ENCODE peak calls at places on chromosomes 5 and 9, in ten cellular contexts. One of them, this sample, is unnamed.
A peak's percentile ranks its signal among the peaks of the same experiment; 100 is the strongest.

GRCh38 chr9:134226221-134226930 is 62.0 kb upstream of the RNU6ATAC start:
- DNase-seq in esophagus muscularis mucosa: no peak
- DNase-seq in body of pancreas: no peak
- DNase-seq in HCT116: no peak
- DNase-seq in tibial nerve: no peak
- DNase-seq in uterus: no peak
- DNase-seq in adrenal gland: no peak
- DNase-seq in sigmoid colon: no peak
- DNase-seq in lower leg skin: no peak
- DNase-seq in IMR-90: peak; percentile 92
- DNase-seq in this sample: no peak

GRCh38 chr9:133979124-133979920 is 12.8 kb downstream of the VAV2 start:
- DNase-seq in tibial nerve: no peak
- DNase-seq in sigmoid colon: peak; percentile 73
- DNase-seq in IMR-90: peak; percentile 37
- DNase-seq in HCT116: no peak
- DNase-seq in esophagus muscularis mucosa: no peak
- DNase-seq in adrenal gland: no peak
- DNase-seq in lower leg skin: no peak
- DNase-seq in uterus: no peak
- DNase-seq in body of pancreas: peak; percentile 69
- DNase-seq in this sample: no peak

GRCh38 chr9:14037331-14037730 is 276.6 kb downstream of the NFIB start:
- DNase-seq in body of pancreas: no peak
- DNase-seq in sigmoid colon: no peak
- DNase-seq in tibial nerve: no peak
- DNase-seq in adrenal gland: no peak
- DNase-seq in esophagus muscularis mucosa: no peak
- DNase-seq in HCT116: no peak
- DNase-seq in IMR-90: no peak
- DNase-seq in uterus: no peak
- DNase-seq in lower leg skin: no peak
- DNase-seq in this sample: no peak

GRCh38 chr9:134863306-134863902 is 17.2 kb upstream of the FCN2 start:
- DNase-seq in adrenal gland: peak; percentile 3
- DNase-seq in uterus: no peak
- DNase-seq in lower leg skin: no peak
- DNase-seq in tibial nerve: no peak
- DNase-seq in esophagus muscularis mucosa: no peak
- DNase-seq in sigmoid colon: peak; percentile 72
- DNase-seq in HCT116: no peak
- DNase-seq in IMR-90: no peak
- DNase-seq in body of pancreas: no peak
- DNase-seq in this sample: peak; percentile 44

GRCh38 chr5:55509097-55509496 is 25.7 kb downstream of the PLPP1 start:
- DNase-seq in tibial nerve: no peak
- DNase-seq in uterus: no peak
- DNase-seq in sigmoid colon: no peak
- DNase-seq in esophagus muscularis mucosa: no peak
- DNase-seq in HCT116: no peak
- DNase-seq in body of pancreas: no peak
- DNase-seq in IMR-90: no peak
- DNase-seq in adrenal gland: no peak
- DNase-seq in lower leg skin: no peak
- DNase-seq in this sample: no peak

GRCh38 chr9:95511232-95511951 is 5.4 kb downstream of the PTCH1 start:
- DNase-seq in lower leg skin: peak; percentile 58
- DNase-seq in adrenal gland: no peak
- DNase-seq in uterus: no peak
- DNase-seq in esophagus muscularis mucosa: no peak
- DNase-seq in IMR-90: peak; percentile 70
- DNase-seq in sigmoid colon: peak; percentile 82
- DNase-seq in HCT116: no peak
- DNase-seq in body of pancreas: peak; percentile 39
- DNase-seq in tibial nerve: peak; percentile 47
- DNase-seq in this sample: peak; percentile 65

GRCh38 chr5:15021286-15022046 is 149.9 kb upstream of the ANKH start:
- DNase-seq in sigmoid colon: no peak
- DNase-seq in HCT116: no peak
- DNase-seq in adrenal gland: no peak
- DNase-seq in body of pancreas: no peak
- DNase-seq in tibial nerve: no peak
- DNase-seq in esophagus muscularis mucosa: no peak
- DNase-seq in uterus: no peak
- DNase-seq in IMR-90: peak; percentile 80
- DNase-seq in lower leg skin: no peak
- DNase-seq in this sample: no peak

GRCh38 chr5:100900142-100900795 is 2.8 kb downstream of the ST8SIA4 start:
- DNase-seq in uterus: no peak
- DNase-seq in HCT116: no peak
- DNase-seq in body of pancreas: no peak
- DNase-seq in sigmoid colon: peak; percentile 67
- DNase-seq in IMR-90: no peak
- DNase-seq in adrenal gland: peak; percentile 15
- DNase-seq in tibial nerve: no peak
- DNase-seq in esophagus muscularis mucosa: no peak
- DNase-seq in lower leg skin: no peak
- DNase-seq in this sample: no peak

GRCh38 chr9:70835323-70835722 is 286.1 kb downstream of the TRPM3 start:
- DNase-seq in IMR-90: no peak
- DNase-seq in HCT116: no peak
- DNase-seq in tibial nerve: no peak
- DNase-seq in lower leg skin: no peak
- DNase-seq in adrenal gland: peak; percentile 14
- DNase-seq in body of pancreas: no peak
- DNase-seq in sigmoid colon: no peak
- DNase-seq in uterus: no peak
- DNase-seq in esophagus muscularis mucosa: no peak
- DNase-seq in this sample: no peak

GRCh38 chr5:60972225-60972624 is 27.2 kb downstream of the NDUFAF2 start:
- DNase-seq in lower leg skin: no peak
- DNase-seq in HCT116: no peak
- DNase-seq in IMR-90: no peak
- DNase-seq in body of pancreas: no peak
- DNase-seq in esophagus muscularis mucosa: no peak
- DNase-seq in tibial nerve: no peak
- DNase-seq in adrenal gland: no peak
- DNase-seq in uterus: no peak
- DNase-seq in sigmoid colon: no peak
- DNase-seq in this sample: no peak

GRCh38 chr5:11904270-11904906 is at the start of gene CTNND2:
- DNase-seq in tibial nerve: no peak
- DNase-seq in sigmoid colon: no peak
- DNase-seq in esophagus muscularis mucosa: no peak
- DNase-seq in lower leg skin: no peak
- DNase-seq in HCT116: no peak
- DNase-seq in uterus: no peak
- DNase-seq in adrenal gland: no peak
- DNase-seq in IMR-90: no peak
- DNase-seq in body of pancreas: peak; percentile 70
- DNase-seq in this sample: peak; percentile 33

GRCh38 chr9:4717815-4718214 is 23.2 kb downstream of the AK3 start:
- DNase-seq in esophagus muscularis mucosa: no peak
- DNase-seq in IMR-90: no peak
- DNase-seq in uterus: no peak
- DNase-seq in lower leg skin: no peak
- DNase-seq in sigmoid colon: no peak
- DNase-seq in HCT116: no peak
- DNase-seq in adrenal gland: no peak
- DNase-seq in body of pancreas: no peak
- DNase-seq in tibial nerve: no peak
- DNase-seq in this sample: no peak

GRCh38 chr5:61357745-61358144 is 25.7 kb downstream of the ZSWIM6 start:
- DNase-seq in body of pancreas: no peak
- DNase-seq in uterus: no peak
- DNase-seq in tibial nerve: no peak
- DNase-seq in esophagus muscularis mucosa: no peak
- DNase-seq in sigmoid colon: no peak
- DNase-seq in HCT116: peak; percentile 36
- DNase-seq in IMR-90: no peak
- DNase-seq in lower leg skin: no peak
- DNase-seq in adrenal gland: no peak
- DNase-seq in this sample: no peak

GRCh38 chr9:136694163-136694864 is 7.1 kb upstream of the AGPAT2 start:
- DNase-seq in tibial nerve: no peak
- DNase-seq in esophagus muscularis mucosa: no peak
- DNase-seq in adrenal gland: peak; percentile 55
- DNase-seq in uterus: no peak
- DNase-seq in lower leg skin: no peak
- DNase-seq in sigmoid colon: no peak
- DNase-seq in body of pancreas: peak; percentile 78
- DNase-seq in HCT116: peak; percentile 43
- DNase-seq in IMR-90: peak; percentile 18
- DNase-seq in this sample: peak; percentile 42

GRCh38 chr9:122797316-122798033 is 2.4 kb upstream of the OR1K1 start:
- DNase-seq in body of pancreas: no peak
- DNase-seq in adrenal gland: no peak
- DNase-seq in sigmoid colon: no peak
- DNase-seq in IMR-90: peak; percentile 13
- DNase-seq in uterus: no peak
- DNase-seq in lower leg skin: no peak
- DNase-seq in HCT116: no peak
- DNase-seq in esophagus muscularis mucosa: no peak
- DNase-seq in tibial nerve: no peak
- DNase-seq in this sample: no peak

GRCh38 chr5:56977034-56977433 is 25.1 kb upstream of the MIER3 start:
- DNase-seq in tibial nerve: no peak
- DNase-seq in IMR-90: no peak
- DNase-seq in adrenal gland: no peak
- DNase-seq in esophagus muscularis mucosa: no peak
- DNase-seq in lower leg skin: no peak
- DNase-seq in sigmoid colon: no peak
- DNase-seq in uterus: no peak
- DNase-seq in HCT116: no peak
- DNase-seq in body of pancreas: no peak
- DNase-seq in this sample: no peak

GRCh38 chr5:56971275-56971674 is 19.4 kb upstream of the MIER3 start:
- DNase-seq in HCT116: no peak
- DNase-seq in body of pancreas: no peak
- DNase-seq in lower leg skin: no peak
- DNase-seq in esophagus muscularis mucosa: no peak
- DNase-seq in IMR-90: no peak
- DNase-seq in uterus: no peak
- DNase-seq in adrenal gland: no peak
- DNase-seq in sigmoid colon: no peak
- DNase-seq in tibial nerve: no peak
- DNase-seq in this sample: no peak

GRCh38 chr5:56973473-56973872 is 21.6 kb upstream of the MIER3 start:
- DNase-seq in uterus: no peak
- DNase-seq in sigmoid colon: no peak
- DNase-seq in tibial nerve: no peak
- DNase-seq in body of pancreas: no peak
- DNase-seq in esophagus muscularis mucosa: no peak
- DNase-seq in IMR-90: no peak
- DNase-seq in HCT116: no peak
- DNase-seq in adrenal gland: no peak
- DNase-seq in lower leg skin: no peak
- DNase-seq in this sample: no peak

GRCh38 chr5:56977822-56978221 is 25.9 kb upstream of the MIER3 start:
- DNase-seq in body of pancreas: no peak
- DNase-seq in uterus: no peak
- DNase-seq in esophagus muscularis mucosa: no peak
- DNase-seq in adrenal gland: no peak
- DNase-seq in HCT116: no peak
- DNase-seq in lower leg skin: no peak
- DNase-seq in IMR-90: no peak
- DNase-seq in tibial nerve: no peak
- DNase-seq in sigmoid colon: no peak
- DNase-seq in this sample: no peak

GRCh38 chr5:56974241-56974640 is 22.3 kb upstream of the MIER3 start:
- DNase-seq in tibial nerve: no peak
- DNase-seq in sigmoid colon: no peak
- DNase-seq in lower leg skin: no peak
- DNase-seq in body of pancreas: no peak
- DNase-seq in HCT116: no peak
- DNase-seq in adrenal gland: no peak
- DNase-seq in esophagus muscularis mucosa: no peak
- DNase-seq in uterus: no peak
- DNase-seq in IMR-90: no peak
- DNase-seq in this sample: no peak
- TF ChIP-seq POLR2A in tibial nerve: no peak
- TF ChIP-seq POLR2A in sigmoid colon: no peak
- TF ChIP-seq POLR2A in lower leg skin: no peak
- TF ChIP-seq POLR2A in body of pancreas: no peak
- TF ChIP-seq POLR2A in HCT116: no peak
- TF ChIP-seq POLR2A in adrenal gland: no peak
- TF ChIP-seq POLR2A in esophagus muscularis mucosa: no peak
- TF ChIP-seq POLR2A in uterus: no peak
- TF ChIP-seq POLR2A in IMR-90: no peak
- TF ChIP-seq POLR2A in this sample: no peak

GRCh38 chr9:75588808-75589207 is 301.7 kb upstream of the PCSK5 start:
- DNase-seq in body of pancreas: no peak
- DNase-seq in tibial nerve: no peak
- DNase-seq in HCT116: no peak
- DNase-seq in IMR-90: no peak
- DNase-seq in esophagus muscularis mucosa: peak; percentile 37
- DNase-seq in adrenal gland: no peak
- DNase-seq in sigmoid colon: no peak
- DNase-seq in uterus: no peak
- DNase-seq in lower leg skin: no peak
- DNase-seq in this sample: no peak
- TF ChIP-seq CTCF in body of pancreas: no peak
- TF ChIP-seq CTCF in tibial nerve: no peak
- TF ChIP-seq CTCF in HCT116: no peak
- TF ChIP-seq CTCF in IMR-90: peak; percentile 4
- TF ChIP-seq CTCF in esophagus muscularis mucosa: no peak
- TF ChIP-seq CTCF in adrenal gland: no peak
- TF ChIP-seq CTCF in sigmoid colon: no peak
- TF ChIP-seq CTCF in uterus: no peak
- TF ChIP-seq CTCF in lower leg skin: no peak
- TF ChIP-seq CTCF in this sample: peak; percentile 8

DNA sequence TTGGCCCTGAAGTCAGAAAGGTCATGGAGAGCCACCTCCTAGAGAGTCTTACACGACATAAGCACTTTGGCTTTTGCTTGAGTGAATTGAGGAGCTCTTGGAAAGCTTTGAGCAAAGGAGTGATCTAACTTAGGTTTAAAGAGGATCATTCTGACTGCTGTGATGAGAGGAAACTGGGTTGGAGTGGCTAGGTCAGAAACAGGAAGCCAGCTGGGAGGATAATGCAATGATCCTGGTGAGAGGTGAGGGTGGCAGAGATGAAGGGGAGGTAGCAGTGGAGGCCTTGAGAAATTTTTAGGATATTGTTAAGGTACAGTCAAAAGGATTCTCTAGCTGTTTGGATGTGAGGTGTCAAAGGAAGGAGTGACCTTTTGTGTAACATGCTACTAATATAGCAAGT is 32.2 kb upstream of the ROPN1L start:
- DNase-seq in adrenal gland: no peak
- DNase-seq in tibial nerve: no peak
- DNase-seq in sigmoid colon: no peak
- DNase-seq in esophagus muscularis mucosa: no peak
- DNase-seq in lower leg skin: no peak
- DNase-seq in uterus: no peak
- DNase-seq in HCT116: no peak
- DNase-seq in IMR-90: no peak
- DNase-seq in body of pancreas: no peak
- DNase-seq in this sample: no peak
- TF ChIP-seq POLR2A in adrenal gland: no peak
- TF ChIP-seq POLR2A in tibial nerve: no peak
- TF ChIP-seq POLR2A in sigmoid colon: no peak
- TF ChIP-seq POLR2A in esophagus muscularis mucosa: no peak
- TF ChIP-seq POLR2A in lower leg skin: no peak
- TF ChIP-seq POLR2A in uterus: no peak
- TF ChIP-seq POLR2A in HCT116: no peak
- TF ChIP-seq POLR2A in IMR-90: no peak
- TF ChIP-seq POLR2A in body of pancreas: no peak
- TF ChIP-seq POLR2A in this sample: no peak

GRCh38 chr5:78065663-78066062 is 228.8 kb downstream of the AP3B1 start:
- DNase-seq in uterus: no peak
- DNase-seq in IMR-90: no peak
- DNase-seq in adrenal gland: no peak
- DNase-seq in lower leg skin: no peak
- DNase-seq in body of pancreas: no peak
- DNase-seq in sigmoid colon: no peak
- DNase-seq in HCT116: no peak
- DNase-seq in esophagus muscularis mucosa: no peak
- DNase-seq in tibial nerve: no peak
- DNase-seq in this sample: no peak
- TF ChIP-seq CTCF in uterus: no peak
- TF ChIP-seq CTCF in IMR-90: no peak
- TF ChIP-seq CTCF in adrenal gland: no peak
- TF ChIP-seq CTCF in lower leg skin: no peak
- TF ChIP-seq CTCF in body of pancreas: no peak
- TF ChIP-seq CTCF in sigmoid colon: no peak
- TF ChIP-seq CTCF in HCT116: no peak
- TF ChIP-seq CTCF in esophagus muscularis mucosa: no peak
- TF ChIP-seq CTCF in tibial nerve: no peak
- TF ChIP-seq CTCF in this sample: no peak

This sample was measured in prostate gland.